ENCODE peak calls at places on chromosomes 7 and 10, in five cellular contexts. Y is heart right ventricle, V is cardiac muscle cell, T is colonic mucosa, X is ovary. H is an unnamed sample.

GRCh38 chr7:53607961-53608360 is 572.5 kb downstream of the POM121L12 start:
- DNase-seq in Y (no peak), V (no peak), T (no peak), X (no peak), H (no peak)

GRCh38 chr7:15284406-15284805 is 277.4 kb downstream of the AGMO start:
- DNase-seq in Y (no peak), V (no peak), T (no peak), X (no peak), H (no peak)

GRCh38 chr10:13787015-13787421 is 200.3 kb downstream of the PRPF18 start:
- DNase-seq in Y (peak; percentile 46), V (peak; percentile 85), T (peak; percentile 26), X (no peak), H (no peak)

GRCh38 chr7:102992820-102993531 is 80.2 kb downstream of the LRRC17 start:
- DNase-seq in Y (peak; percentile 18), V (peak; percentile 80), T (peak; percentile 52), X (no peak), H (no peak)

GRCh38 chr10:84766923-84767322 is 438.5 kb downstream of the CCSER2 start:
- DNase-seq in Y (no peak), V (no peak), T (no peak), X (no peak), H (no peak)

GRCh38 chr7:91242097-91242846 is 22.0 kb upstream of the FZD1 start:
- DNase-seq in Y (no peak), V (peak; percentile 24), T (no peak), X (no peak), H (no peak)

GRCh38 chr7:152402384-152403250 is 33.2 kb downstream of the KMT2C start:
- DNase-seq in Y (no peak), V (peak; percentile 36), T (no peak), X (no peak), H (no peak)

GRCh38 chr10:74502963-74503608 is 323.3 kb upstream of the KAT6B start:
- DNase-seq in Y (no peak), V (peak; percentile 68), T (no peak), X (no peak), H (no peak)

GRCh38 chr7:25857376-25858067 is 294.5 kb upstream of the NFE2L3 start:
- DNase-seq in Y (no peak), V (peak; percentile 58), T (peak; percentile 92), X (no peak), H (peak; percentile 31)

GRCh38 chr7:45363669-45364068 is 206.1 kb downstream of the RAMP3 start:
- DNase-seq in Y (no peak), V (no peak), T (no peak), X (no peak), H (no peak)

GRCh38 chr7:120981888-120982615 is 6.5 kb upstream of the CPED1 start:
- DNase-seq in Y (no peak), V (peak; percentile 67), T (no peak), X (no peak), H (peak; percentile 3)

GRCh38 chr10:129035052-129035805 is 431.8 kb upstream of the MGMT start:
- DNase-seq in Y (no peak), V (no peak), T (no peak), X (no peak), H (no peak)

GRCh38 chr7:16813232-16813616 is 8.4 kb upstream of the AGR2 start:
- DNase-seq in Y (no peak), V (no peak), T (no peak), X (no peak), H (no peak)

GRCh38 chr10:15344876-15345285 is 26.2 kb downstream of the FAM171A1 start:
- DNase-seq in Y (peak; percentile 19), V (peak; percentile 97), T (no peak), X (no peak), H (peak; percentile 16)

GRCh38 chr7:16412535-16413247 is 8.6 kb downstream of the CRPPA start:
- DNase-seq in Y (peak; percentile 36), V (no peak), T (no peak), X (no peak), H (no peak)

GRCh38 chr7:17558558-17559332 is 260.3 kb downstream of the AHR start:
- DNase-seq in Y (no peak), V (no peak), T (peak; percentile 36), X (no peak), H (peak; percentile 73)

GRCh38 chr7:40306596-40306995 is 171.8 kb downstream of the SUGCT start:
- DNase-seq in Y (no peak), V (peak; percentile 39), T (no peak), X (no peak), H (peak; percentile 24)

GRCh38 chr10:43689618-43689954 is 40.9 kb upstream of the ZNF32 start:
- DNase-seq in Y (peak; percentile 71), V (peak; percentile 76), T (peak; percentile 72), X (peak; percentile 68), H (no peak)

GRCh38 chr7:55548295-55548731 is 24.0 kb downstream of the VOPP1 start:
- DNase-seq in Y (no peak), V (no peak), T (no peak), X (no peak), H (no peak)

GRCh38 chr7:111558948-111559347 is 3.3 kb downstream of the IMMP2L start:
- DNase-seq in Y (no peak), V (no peak), T (no peak), X (no peak), H (no peak)

GRCh38 chr7:38398725-38399321 is 125.4 kb upstream of the TARP start:
- DNase-seq in Y (peak; percentile 15), V (peak; percentile 66), T (peak; percentile 33), X (peak; percentile 58), H (no peak)

GRCh38 chr7:143906895-143907294 is 4.9 kb upstream of the TCAF1 start:
- DNase-seq in Y (no peak), V (no peak), T (no peak), X (no peak), H (no peak)

GRCh38 chr7:132234751-132235150 is 341.5 kb downstream of the PLXNA4 start:
- DNase-seq in Y (no peak), V (peak; percentile 82), T (no peak), X (no peak), H (no peak)

GRCh38 chr7:117014673-117015133 is 61.4 kb downstream of the ST7 start:
- DNase-seq in Y (peak; percentile 69), V (peak; percentile 75), T (peak; percentile 40), X (peak; percentile 62), H (no peak)

GRCh38 chr10:114577133-114577532 is 80.9 kb downstream of the ABLIM1 start:
- DNase-seq in Y (no peak), V (peak; percentile 84), T (no peak), X (no peak), H (peak; percentile 8)

GRCh38 chr7:29207469-29207868 is 12.9 kb downstream of the CHN2 start:
- DNase-seq in Y (no peak), V (peak; percentile 20), T (no peak), X (no peak), H (no peak)

GRCh38 chr10:126953886-126954285 is 48.7 kb downstream of the DOCK1 start:
- DNase-seq in Y (no peak), V (no peak), T (no peak), X (no peak), H (no peak)

GRCh38 chr10:126948355-126949160 is 43.3 kb downstream of the DOCK1 start:
- DNase-seq in Y (no peak), V (no peak), T (no peak), X (no peak), H (no peak)

GRCh38 chr10:126949161-126949503 is 43.9 kb downstream of the DOCK1 start:
- DNase-seq in Y (no peak), V (no peak), T (no peak), X (no peak), H (no peak)

GRCh38 chr10:126946746-126947145 is 41.5 kb downstream of the DOCK1 start:
- DNase-seq in Y (no peak), V (no peak), T (no peak), X (no peak), H (no peak)

DNA sequence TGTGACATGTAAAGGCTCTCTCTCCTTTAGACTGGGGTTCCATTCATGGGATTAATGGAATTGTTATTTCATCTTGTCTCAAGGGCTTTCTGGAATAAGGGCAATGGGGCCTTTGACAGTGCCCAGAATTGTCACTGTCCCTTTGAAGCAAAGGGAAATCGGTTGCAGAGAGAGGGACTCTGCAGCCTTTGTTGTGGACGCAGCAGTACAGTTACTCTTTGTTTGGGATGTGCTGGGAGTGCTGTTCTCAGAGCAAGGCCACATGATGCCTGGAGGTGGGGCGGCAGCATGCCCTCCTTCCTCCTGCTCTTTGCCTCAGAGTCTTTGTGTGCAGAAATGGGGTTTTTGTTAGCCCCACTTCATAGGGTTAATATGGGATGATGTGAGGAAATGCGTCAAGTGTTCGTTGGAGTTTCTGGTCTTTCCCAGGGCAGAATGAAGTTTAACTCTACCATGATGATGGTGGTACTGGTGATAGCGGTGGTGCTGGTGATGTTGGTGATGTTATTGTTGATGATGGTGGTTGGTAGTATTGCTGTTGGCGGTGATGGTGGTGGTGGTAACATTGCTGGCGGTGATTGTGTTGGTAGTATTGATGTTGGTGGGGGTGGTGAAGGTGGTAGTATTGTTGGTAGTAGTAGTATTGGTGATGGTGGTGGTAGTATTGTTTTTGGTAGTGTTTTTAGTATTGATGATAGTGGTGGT is 45.3 kb downstream of the DOCK1 start:
- DNase-seq in Y (no peak), V (no peak), T (no peak), X (no peak), H (no peak)
- H3K27ac ChIP-seq in Y (no peak overlapping the region), V (no peak overlapping the region), T (no peak overlapping the region), X (no peak overlapping the region), H (no peak overlapping the region)

GRCh38 chr7:100515072-100515532 is 23.9 kb upstream of the AGFG2 start:
- DNase-seq in Y (no peak), V (peak; percentile 77), T (no peak), X (no peak), H (no peak)

GRCh38 chr7:100517305-100517704 is 21.7 kb upstream of the AGFG2 start:
- DNase-seq in Y (no peak), V (no peak), T (no peak), X (no peak), H (no peak)

GRCh38 chr7:100519580-100519979 is 19.4 kb upstream of the AGFG2 start:
- DNase-seq in Y (no peak), V (no peak), T (no peak), X (no peak), H (no peak)

GRCh38 chr7:100513212-100513611 is 25.8 kb upstream of the AGFG2 start:
- DNase-seq in Y (no peak), V (no peak), T (no peak), X (no peak), H (no peak)

GRCh38 chr7:100516135-100516812 is 22.7 kb upstream of the AGFG2 start:
- DNase-seq in Y (peak; percentile 18), V (peak; percentile 97), T (no peak), X (peak; percentile 59), H (no peak)
- H3K27ac ChIP-seq in Y (no peak overlapping the region), V (no peak overlapping the region), T (no peak overlapping the region), X (no peak overlapping the region), H (no peak overlapping the region)

GRCh38 chr7:37032258-37032601 is 307.9 kb upstream of the AOAH start:
- DNase-seq in Y (no peak), V (no peak), T (no peak), X (no peak), H (no peak)
- H3K27ac ChIP-seq in Y (peak overlapping the region; percentile 81), V (peak overlapping the region; percentile 59), T (peak overlapping the region; percentile 37), X (no peak overlapping the region), H (peak overlapping the region; percentile 24)

GRCh38 chr10:33290286-33291052 is 44.0 kb downstream of the NRP1 start:
- DNase-seq in Y (no peak), V (no peak), T (no peak), X (no peak), H (no peak)

GRCh38 chr10:33293081-33293480 is 41.4 kb downstream of the NRP1 start:
- DNase-seq in Y (no peak), V (no peak), T (no peak), X (no peak), H (no peak)

GRCh38 chr10:33291053-33291592 is 43.3 kb downstream of the NRP1 start:
- DNase-seq in Y (no peak), V (peak; percentile 68), T (no peak), X (no peak), H (no peak)

GRCh38 chr10:33295851-33296250 is 38.6 kb downstream of the NRP1 start:
- DNase-seq in Y (no peak), V (no peak), T (no peak), X (no peak), H (no peak)

GRCh38 chr10:33293531-33294170 is 40.8 kb downstream of the NRP1 start:
- DNase-seq in Y (no peak), V (no peak), T (no peak), X (no peak), H (no peak)
- H3K27ac ChIP-seq in Y (peak overlapping the region; percentile 59), V (no peak overlapping the region), T (no peak overlapping the region), X (no peak overlapping the region), H (no peak overlapping the region)

H was measured in epithelial cell of prostate.